ENCODE peak calls at places on chromosomes 7 and 10, in seven cellular contexts. A, N, S, J, L, M and W are unnamed samples.

GRCh38 chr7:134290286-134290685 is 26.4 kb downstream of the SLC35B4 start:
- DNase-seq in A (no peak), N (peak; percentile 83), S (no peak), J (peak; percentile 60), L (no peak), M (peak; percentile 9), W (no peak)

GRCh38 chr10:101896466-101896865 is 52.9 kb upstream of the KCNIP2 start:
- DNase-seq in A (no peak), N (peak; percentile 38), S (no peak), J (no peak), L (no peak), M (no peak), W (no peak)

GRCh38 chr10:71475243-71475871 is 78.6 kb downstream of the CDH23 start:
- DNase-seq in A (no peak), N (no peak), S (no peak), J (no peak), L (no peak), M (no peak), W (no peak)

GRCh38 chr10:31749981-31750850 is 178.4 kb downstream of the ARHGAP12 start:
- DNase-seq in A (no peak), N (no peak), S (no peak), J (no peak), L (no peak), M (no peak), W (no peak)

GRCh38 chr10:117612113-117612512 is 69.6 kb downstream of the EMX2 start:
- DNase-seq in A (no peak), N (no peak), S (no peak), J (no peak), L (no peak), M (no peak), W (no peak)

GRCh38 chr10:123636598-123637325 is 29.4 kb upstream of the GPR26 start:
- DNase-seq in A (no peak), N (peak; percentile 8), S (no peak), J (no peak), L (no peak), M (no peak), W (no peak)

GRCh38 chr10:5888843-5889623 is 660 bp downstream of the ANKRD16 start:
- DNase-seq in A (no peak), N (peak; percentile 29), S (no peak), J (peak; percentile 15), L (peak; percentile 12), M (peak; percentile 11), W (peak; percentile 63)

GRCh38 chr10:132400547-132401151 is 3.6 kb downstream of the PWWP2B start:
- DNase-seq in A (no peak), N (no peak), S (no peak), J (no peak), L (no peak), M (no peak), W (no peak)

GRCh38 chr10:126898460-126898859 is 6.8 kb upstream of the DOCK1 start:
- DNase-seq in A (no peak), N (no peak), S (no peak), J (no peak), L (no peak), M (no peak), W (no peak)

GRCh38 chr10:113093188-113094113 is 143.4 kb downstream of the TCF7L2 start:
- DNase-seq in A (no peak), N (peak; percentile 87), S (peak; percentile 73), J (peak; percentile 39), L (no peak), M (no peak), W (no peak)

GRCh38 chr7:5424689-5425506 is 1.3 kb upstream of the TNRC18 start:
- DNase-seq in A (peak; percentile 14), N (no peak), S (peak; percentile 31), J (peak; percentile 67), L (no peak), M (peak; percentile 45), W (peak; percentile 7)

GRCh38 chr7:129169171-129169643 is 19.2 kb upstream of the SMO start:
- DNase-seq in A (no peak), N (peak; percentile 39), S (no peak), J (no peak), L (no peak), M (peak; percentile 42), W (peak; percentile 56)

GRCh38 chr10:13453896-13454295 is 74.9 kb downstream of the BEND7 start:
- DNase-seq in A (no peak), N (no peak), S (no peak), J (no peak), L (no peak), M (no peak), W (peak; percentile 27)

GRCh38 chr10:63494951-63495350 is 26.2 kb upstream of the REEP3 start:
- DNase-seq in A (no peak), N (no peak), S (no peak), J (no peak), L (no peak), M (no peak), W (no peak)

GRCh38 chr7:24343614-24344013 is 59.6 kb downstream of the NPY start:
- DNase-seq in A (no peak), N (no peak), S (no peak), J (no peak), L (no peak), M (no peak), W (no peak)

GRCh38 chr10:125639846-125640245 is 43.1 kb downstream of the TEX36 start:
- DNase-seq in A (no peak), N (no peak), S (no peak), J (peak; percentile 9), L (no peak), M (no peak), W (no peak)

GRCh38 chr10:25666276-25666675 is 267.8 kb upstream of the MYO3A start:
- DNase-seq in A (no peak), N (no peak), S (no peak), J (no peak), L (no peak), M (no peak), W (no peak)

GRCh38 chr7:156497776-156498509 is 142.6 kb upstream of the RNF32 start:
- DNase-seq in A (no peak), N (no peak), S (no peak), J (no peak), L (no peak), M (no peak), W (no peak)